ENCODE peak calls at places on chromosomes 16 and 17, in seven cellular contexts. One of them, this sample, is unnamed.

GRCh38 chr17:10177921-10178788 is 20.3 kb downstream of the GAS7 start:
- DNase-seq in anterior cingulate cortex: no peak
- DNase-seq in HTR-8/SVneo: no peak
- DNase-seq in A172: peak
- DNase-seq in progenitor cell of endocrine pancreas: no peak
- DNase-seq in stimulated activated CD4-positive, alpha-beta T cell treated with anti-CD3 and anti-CD28 coated beads, TNF-alpha, amount 100 ng/mL, for 24 hours: no peak
- DNase-seq in LoVo: no peak
- DNase-seq in this sample: no peak

GRCh38 chr17:64459284-64459747 is 10.4 kb downstream of the MILR1 start:
- DNase-seq in progenitor cell of endocrine pancreas: no peak
- DNase-seq in anterior cingulate cortex: no peak
- DNase-seq in A172: peak
- DNase-seq in LoVo: peak
- DNase-seq in HTR-8/SVneo: no peak
- DNase-seq in stimulated activated CD4-positive, alpha-beta T cell treated with anti-CD3 and anti-CD28 coated beads, TNF-alpha, amount 100 ng/mL, for 24 hours: no peak
- DNase-seq in this sample: no peak

GRCh38 chr17:37698132-37698615 is 46.7 kb downstream of the HNF1B start:
- DNase-seq in A172: peak
- DNase-seq in progenitor cell of endocrine pancreas: no peak
- DNase-seq in LoVo: no peak
- DNase-seq in anterior cingulate cortex: no peak
- DNase-seq in stimulated activated CD4-positive, alpha-beta T cell treated with anti-CD3 and anti-CD28 coated beads, TNF-alpha, amount 100 ng/mL, for 24 hours: no peak
- DNase-seq in HTR-8/SVneo: peak
- DNase-seq in this sample: no peak

GRCh38 chr16:11003141-11003540 is 58.8 kb downstream of the CLEC16A start:
- DNase-seq in HTR-8/SVneo: no peak
- DNase-seq in stimulated activated CD4-positive, alpha-beta T cell treated with anti-CD3 and anti-CD28 coated beads, TNF-alpha, amount 100 ng/mL, for 24 hours: no peak
- DNase-seq in A172: no peak
- DNase-seq in anterior cingulate cortex: no peak
- DNase-seq in progenitor cell of endocrine pancreas: no peak
- DNase-seq in LoVo: no peak
- DNase-seq in this sample: no peak

GRCh38 chr16:7227193-7227825 is 105.3 kb upstream of the RBFOX1 start:
- DNase-seq in HTR-8/SVneo: no peak
- DNase-seq in progenitor cell of endocrine pancreas: no peak
- DNase-seq in A172: no peak
- DNase-seq in anterior cingulate cortex: no peak
- DNase-seq in stimulated activated CD4-positive, alpha-beta T cell treated with anti-CD3 and anti-CD28 coated beads, TNF-alpha, amount 100 ng/mL, for 24 hours: no peak
- DNase-seq in LoVo: no peak
- DNase-seq in this sample: no peak

GRCh38 chr17:72441899-72442298 is 321.1 kb downstream of the SOX9 start:
- DNase-seq in LoVo: no peak
- DNase-seq in progenitor cell of endocrine pancreas: no peak
- DNase-seq in HTR-8/SVneo: no peak
- DNase-seq in anterior cingulate cortex: no peak
- DNase-seq in A172: no peak
- DNase-seq in stimulated activated CD4-positive, alpha-beta T cell treated with anti-CD3 and anti-CD28 coated beads, TNF-alpha, amount 100 ng/mL, for 24 hours: no peak
- DNase-seq in this sample: no peak

GRCh38 chr16:1654505-1655268 is 23.4 kb upstream of the JPT2 start:
- DNase-seq in stimulated activated CD4-positive, alpha-beta T cell treated with anti-CD3 and anti-CD28 coated beads, TNF-alpha, amount 100 ng/mL, for 24 hours: no peak
- DNase-seq in progenitor cell of endocrine pancreas: no peak
- DNase-seq in LoVo: no peak
- DNase-seq in anterior cingulate cortex: no peak
- DNase-seq in A172: no peak
- DNase-seq in HTR-8/SVneo: no peak
- DNase-seq in this sample: no peak

GRCh38 chr16:89020068-89020924 is 43.3 kb upstream of the CBFA2T3 start:
- DNase-seq in A172: peak
- DNase-seq in HTR-8/SVneo: no peak
- DNase-seq in progenitor cell of endocrine pancreas: no peak
- DNase-seq in LoVo: no peak
- DNase-seq in anterior cingulate cortex: no peak
- DNase-seq in stimulated activated CD4-positive, alpha-beta T cell treated with anti-CD3 and anti-CD28 coated beads, TNF-alpha, amount 100 ng/mL, for 24 hours: no peak
- DNase-seq in this sample: no peak

GRCh38 chr17:42843358-42843934 is 934 bp upstream of the AOC2 start:
- DNase-seq in A172: peak
- DNase-seq in HTR-8/SVneo: peak
- DNase-seq in LoVo: peak
- DNase-seq in progenitor cell of endocrine pancreas: no peak
- DNase-seq in anterior cingulate cortex: no peak
- DNase-seq in stimulated activated CD4-positive, alpha-beta T cell treated with anti-CD3 and anti-CD28 coated beads, TNF-alpha, amount 100 ng/mL, for 24 hours: no peak
- DNase-seq in this sample: no peak

GRCh38 chr17:1830288-1830687 is 483 bp downstream of the RPA1 start:
- DNase-seq in stimulated activated CD4-positive, alpha-beta T cell treated with anti-CD3 and anti-CD28 coated beads, TNF-alpha, amount 100 ng/mL, for 24 hours: no peak
- DNase-seq in HTR-8/SVneo: peak
- DNase-seq in anterior cingulate cortex: no peak
- DNase-seq in LoVo: peak
- DNase-seq in A172: peak
- DNase-seq in progenitor cell of endocrine pancreas: no peak
- DNase-seq in this sample: no peak

GRCh38 chr16:50058091-50058771 is 7.5 kb upstream of the HEATR3 start:
- DNase-seq in stimulated activated CD4-positive, alpha-beta T cell treated with anti-CD3 and anti-CD28 coated beads, TNF-alpha, amount 100 ng/mL, for 24 hours: no peak
- DNase-seq in anterior cingulate cortex: no peak
- DNase-seq in progenitor cell of endocrine pancreas: no peak
- DNase-seq in LoVo: no peak
- DNase-seq in A172: no peak
- DNase-seq in HTR-8/SVneo: no peak
- DNase-seq in this sample: no peak

GRCh38 chr16:67092227-67092626 is 17.5 kb upstream of the PHAF1 start:
- DNase-seq in anterior cingulate cortex: no peak
- DNase-seq in progenitor cell of endocrine pancreas: no peak
- DNase-seq in LoVo: no peak
- DNase-seq in stimulated activated CD4-positive, alpha-beta T cell treated with anti-CD3 and anti-CD28 coated beads, TNF-alpha, amount 100 ng/mL, for 24 hours: no peak
- DNase-seq in HTR-8/SVneo: no peak
- DNase-seq in A172: no peak
- DNase-seq in this sample: no peak

GRCh38 chr16:51290410-51290809 is 139.3 kb upstream of the SALL1 start:
- DNase-seq in A172: no peak
- DNase-seq in stimulated activated CD4-positive, alpha-beta T cell treated with anti-CD3 and anti-CD28 coated beads, TNF-alpha, amount 100 ng/mL, for 24 hours: no peak
- DNase-seq in HTR-8/SVneo: no peak
- DNase-seq in LoVo: no peak
- DNase-seq in anterior cingulate cortex: no peak
- DNase-seq in progenitor cell of endocrine pancreas: no peak
- DNase-seq in this sample: no peak

GRCh38 chr17:55674107-55674506 is 48.6 kb downstream of the TMEM100 start:
- DNase-seq in LoVo: no peak
- DNase-seq in A172: no peak
- DNase-seq in progenitor cell of endocrine pancreas: no peak
- DNase-seq in anterior cingulate cortex: no peak
- DNase-seq in stimulated activated CD4-positive, alpha-beta T cell treated with anti-CD3 and anti-CD28 coated beads, TNF-alpha, amount 100 ng/mL, for 24 hours: no peak
- DNase-seq in HTR-8/SVneo: no peak
- DNase-seq in this sample: no peak

GRCh38 chr16:22726868-22727267 is 87.1 kb upstream of the HS3ST2 start:
- DNase-seq in HTR-8/SVneo: no peak
- DNase-seq in progenitor cell of endocrine pancreas: no peak
- DNase-seq in stimulated activated CD4-positive, alpha-beta T cell treated with anti-CD3 and anti-CD28 coated beads, TNF-alpha, amount 100 ng/mL, for 24 hours: no peak
- DNase-seq in anterior cingulate cortex: no peak
- DNase-seq in A172: no peak
- DNase-seq in LoVo: no peak
- DNase-seq in this sample: no peak

GRCh38 chr17:76753061-76753961 is 15.4 kb downstream of the MFSD11 start:
- DNase-seq in LoVo: no peak
- DNase-seq in A172: no peak
- DNase-seq in anterior cingulate cortex: no peak
- DNase-seq in HTR-8/SVneo: no peak
- DNase-seq in progenitor cell of endocrine pancreas: no peak
- DNase-seq in stimulated activated CD4-positive, alpha-beta T cell treated with anti-CD3 and anti-CD28 coated beads, TNF-alpha, amount 100 ng/mL, for 24 hours: no peak
- DNase-seq in this sample: no peak

GRCh38 chr16:68380348-68380670 is 68.0 kb downstream of the SMPD3 start:
- DNase-seq in LoVo: no peak
- DNase-seq in progenitor cell of endocrine pancreas: no peak
- DNase-seq in A172: no peak
- DNase-seq in anterior cingulate cortex: no peak
- DNase-seq in HTR-8/SVneo: no peak
- DNase-seq in stimulated activated CD4-positive, alpha-beta T cell treated with anti-CD3 and anti-CD28 coated beads, TNF-alpha, amount 100 ng/mL, for 24 hours: no peak
- DNase-seq in this sample: no peak